ENCODE peak calls at places on chromosome 9, in five cellular contexts. One of them, this sample, is unnamed.
A peak's percentile ranks its signal among the peaks of the same experiment; 100 is the strongest.

GRCh38 chr9:118236625-118237024 is 532.4 kb downstream of the TLR4 start:
- DNase-seq in H9: no peak
- DNase-seq in cardiac muscle cell: no peak
- DNase-seq in psoas muscle: no peak
- DNase-seq in K562: no peak
- DNase-seq in this sample: no peak

GRCh38 chr9:132410642-132411041 is 631 bp downstream of the CFAP77 start:
- DNase-seq in H9: no peak
- DNase-seq in cardiac muscle cell: no peak
- DNase-seq in psoas muscle: no peak
- DNase-seq in K562: no peak
- DNase-seq in this sample: no peak

GRCh38 chr9:79254900-79255651 is 316.7 kb upstream of the TLE4 start:
- DNase-seq in H9: peak; percentile 44
- DNase-seq in cardiac muscle cell: no peak
- DNase-seq in psoas muscle: no peak
- DNase-seq in K562: no peak
- DNase-seq in this sample: peak; percentile 72

GRCh38 chr9:136707011-136707410 is 5.4 kb upstream of the DIPK1B start:
- DNase-seq in H9: no peak
- DNase-seq in cardiac muscle cell: no peak
- DNase-seq in psoas muscle: no peak
- DNase-seq in K562: no peak
- DNase-seq in this sample: no peak

GRCh38 chr9:127545196-127546124 is 66.6 kb upstream of the STXBP1 start:
- DNase-seq in H9: no peak
- DNase-seq in cardiac muscle cell: no peak
- DNase-seq in psoas muscle: peak; percentile 63
- DNase-seq in K562: no peak
- DNase-seq in this sample: peak; percentile 82

GRCh38 chr9:113888976-113889375 is 12.9 kb downstream of the ZNF618 start:
- DNase-seq in H9: no peak
- DNase-seq in cardiac muscle cell: no peak
- DNase-seq in psoas muscle: no peak
- DNase-seq in K562: no peak
- DNase-seq in this sample: no peak

GRCh38 chr9:136182422-136182790 is 22.5 kb downstream of the LHX3 start:
- DNase-seq in H9: no peak
- DNase-seq in cardiac muscle cell: no peak
- DNase-seq in psoas muscle: no peak
- DNase-seq in K562: no peak
- DNase-seq in this sample: no peak

GRCh38 chr9:106925392-106925791 is 62.4 kb downstream of the ZNF462 start:
- DNase-seq in H9: no peak
- DNase-seq in cardiac muscle cell: no peak
- DNase-seq in psoas muscle: no peak
- DNase-seq in K562: no peak
- DNase-seq in this sample: no peak

GRCh38 chr9:36137392-36138004 is 965 bp downstream of the GLIPR2 start:
- DNase-seq in H9: no peak
- DNase-seq in cardiac muscle cell: peak; percentile 5
- DNase-seq in psoas muscle: no peak
- DNase-seq in K562: no peak
- DNase-seq in this sample: peak; percentile 58

GRCh38 chr9:96686638-96687335 is 31.7 kb upstream of the PRXL2C start:
- DNase-seq in H9: peak; percentile 87
- DNase-seq in cardiac muscle cell: peak; percentile 82
- DNase-seq in psoas muscle: peak; percentile 93
- DNase-seq in K562: no peak
- DNase-seq in this sample: peak; percentile 90

GRCh38 chr9:79107911-79108676 is 463.7 kb upstream of the TLE4 start:
- DNase-seq in H9: no peak
- DNase-seq in cardiac muscle cell: no peak
- DNase-seq in psoas muscle: no peak
- DNase-seq in K562: no peak
- DNase-seq in this sample: no peak

GRCh38 chr9:93020785-93021670 is 37.5 kb upstream of the SUSD3 start:
- DNase-seq in H9: no peak
- DNase-seq in cardiac muscle cell: no peak
- DNase-seq in psoas muscle: no peak
- DNase-seq in K562: no peak
- DNase-seq in this sample: no peak

DNA sequence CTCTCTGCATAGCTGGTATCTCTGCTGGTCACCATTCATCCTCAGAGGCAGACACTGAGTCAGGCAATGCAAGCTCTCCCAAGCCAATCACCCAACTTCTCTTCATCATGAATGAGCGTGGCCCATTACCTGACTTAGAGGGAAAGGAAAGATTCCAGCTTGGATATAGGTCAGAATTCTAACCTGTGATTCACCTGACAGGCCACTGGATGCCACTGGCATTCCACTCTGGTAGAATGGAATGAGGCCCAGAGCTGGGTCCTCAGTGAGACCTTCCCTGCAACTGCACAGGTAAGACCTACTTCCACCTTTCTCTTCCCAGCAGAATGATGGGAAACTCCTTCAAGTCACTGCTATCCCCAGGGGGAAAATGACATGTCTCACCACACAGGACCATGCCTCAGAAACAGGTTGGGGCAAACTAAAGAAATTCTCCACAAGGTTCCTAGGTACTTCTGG is 62.1 kb downstream of the SUSD1 start:
- DNase-seq in H9: peak; percentile 69
- DNase-seq in cardiac muscle cell: peak; percentile 23
- DNase-seq in psoas muscle: no peak
- DNase-seq in K562: no peak
- DNase-seq in this sample: peak; percentile 83
- H3K4me1 ChIP-seq in H9: no peaks in the 10 kb centered on the region
- H3K4me1 ChIP-seq in cardiac muscle cell: no peaks in the 10 kb centered on the region
- H3K4me1 ChIP-seq in psoas muscle: no peaks in the 10 kb centered on the region
- H3K4me1 ChIP-seq in K562: no peaks in the 10 kb centered on the region
- H3K4me1 ChIP-seq in this sample: no peaks in the 10 kb centered on the region

DNA sequence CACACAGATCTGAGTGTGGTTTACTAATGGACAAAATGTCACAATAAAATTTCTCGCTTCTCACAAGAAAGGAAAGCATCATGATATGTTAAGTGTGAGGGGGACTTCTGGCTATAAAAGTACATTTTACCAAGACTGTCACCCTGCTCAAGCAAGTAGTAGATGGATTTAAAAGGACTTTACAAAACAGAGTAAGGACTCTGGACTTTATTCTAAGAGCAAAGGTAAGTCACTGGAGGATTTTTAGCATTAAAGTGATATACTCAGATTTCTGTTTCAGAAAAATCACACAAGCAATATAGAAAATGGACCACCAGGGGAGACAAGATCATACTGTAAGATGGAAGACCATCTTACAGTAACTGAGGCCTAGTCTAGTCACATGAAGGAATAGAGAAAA is 19.7 kb downstream of the FANCC start:
- DNase-seq in H9: no peak
- DNase-seq in cardiac muscle cell: no peak
- DNase-seq in psoas muscle: no peak
- DNase-seq in K562: no peak
- DNase-seq in this sample: no peak
- TF ChIP-seq CTCF in H9: no peak
- TF ChIP-seq CTCF in cardiac muscle cell: no peak
- TF ChIP-seq CTCF in psoas muscle: no peak
- TF ChIP-seq CTCF in K562: no peak
- TF ChIP-seq CTCF in this sample: no peak

GRCh38 chr9:111959960-111960359 is 63.3 kb downstream of the UGCG start:
- DNase-seq in H9: no peak
- DNase-seq in cardiac muscle cell: no peak
- DNase-seq in psoas muscle: no peak
- DNase-seq in K562: no peak
- DNase-seq in this sample: no peak
- H3K4me1 ChIP-seq in H9: no peaks in the 10 kb centered on the region
- H3K4me1 ChIP-seq in cardiac muscle cell: peaks cover 10% of the 10 kb centered on the region
- H3K4me1 ChIP-seq in psoas muscle: peaks cover 25% of the 10 kb centered on the region
- H3K4me1 ChIP-seq in K562: peaks cover 27% of the 10 kb centered on the region
- H3K4me1 ChIP-seq in this sample: peaks cover 12% of the 10 kb centered on the region

GRCh38 chr9:86639899-86640379 is 285.7 kb upstream of the TUT7 start:
- DNase-seq in H9: no peak
- DNase-seq in cardiac muscle cell: no peak
- DNase-seq in psoas muscle: no peak
- DNase-seq in K562: no peak
- DNase-seq in this sample: peak; percentile 61
- TF ChIP-seq CTCF in H9: peak; percentile 41
- TF ChIP-seq CTCF in cardiac muscle cell: no peak
- TF ChIP-seq CTCF in psoas muscle: no peak
- TF ChIP-seq CTCF in K562: no peak
- TF ChIP-seq CTCF in this sample: peak; percentile 67